ENCODE peak calls at places on chromosome 19, in ten cellular contexts. A is stimulated activated CD4-positive, alpha-beta T cell treated with anti-CD3 and anti-CD28 coated beads, Interleukin-15, amount 100 ng/mL, for 1 hour; H is iris pigment epithelial cell; K is effector memory CD4-positive, alpha-beta T cell; X is cardiac fibroblast; T is effector memory CD8-positive, alpha-beta T cell; V is thoracic aorta; G is left lung; W is brain microvascular endothelial cell; J is neural progenitor cell. M is an unnamed sample.

GRCh38 chr19:42091300-42092266 is 15.6 kb downstream of the ZNF574 start:
- DNase-seq in T (no peak), W (no peak), G (no peak), K (no peak), X (peak), J (no peak), A (no peak), V (no peak), H (peak), M (no peak)

GRCh38 chr19:2109278-2109864 is 12.7 kb downstream of the IZUMO4 start:
- DNase-seq in X (no peak), K (no peak), A (no peak), W (no peak), J (no peak), G (no peak), H (no peak), V (no peak), T (no peak), M (no peak)

GRCh38 chr19:38661996-38662395 is 14.5 kb downstream of the ACTN4 start:
- DNase-seq in G (no peak), T (no peak), K (no peak), V (no peak), X (no peak), J (no peak), A (no peak), W (no peak), H (no peak), M (no peak)

GRCh38 chr19:7500811-7501450 is 12.1 kb upstream of the PEX11G start:
- DNase-seq in G (no peak), H (peak), X (peak), A (no peak), K (no peak), V (no peak), J (peak), T (no peak), W (peak), M (peak)

GRCh38 chr19:3575260-3575741 is 2.6 kb downstream of the HMG20B start:
- DNase-seq in T (no peak), H (no peak), X (peak), V (no peak), K (no peak), W (peak), A (no peak), J (peak), G (no peak), M (no peak)

GRCh38 chr19:50815443-50815842 is 8.1 kb downstream of the KLK1 start:
- DNase-seq in H (no peak), T (no peak), K (no peak), V (no peak), G (no peak), A (no peak), J (no peak), X (no peak), W (no peak), M (no peak)

GRCh38 chr19:44796701-44797115 is 12.2 kb upstream of the BCAM start:
- DNase-seq in W (no peak), K (no peak), H (peak), X (peak), T (no peak), J (peak), V (no peak), A (no peak), G (no peak), M (no peak)

GRCh38 chr19:47518139-47518538 is 3.3 kb upstream of the NAPA start:
- DNase-seq in V (no peak), T (peak), A (no peak), J (no peak), K (peak), H (no peak), G (no peak), X (no peak), W (no peak), M (no peak)

GRCh38 chr19:47381653-47382279 is 32.7 kb downstream of the DHX34 start:
- DNase-seq in A (no peak), G (peak), T (peak), V (no peak), W (no peak), J (no peak), K (no peak), H (no peak), X (no peak), M (peak)

GRCh38 chr19:7658219-7658686 is 10.6 kb upstream of the RETN start:
- DNase-seq in H (peak), A (no peak), W (no peak), G (no peak), K (no peak), J (peak), V (no peak), X (no peak), T (no peak), M (no peak)

GRCh38 chr19:9061879-9062278 is 25.0 kb upstream of the OR1M1 start:
- DNase-seq in G (no peak), A (no peak), W (no peak), H (no peak), K (no peak), T (no peak), J (no peak), X (no peak), V (no peak), M (no peak)

GRCh38 chr19:33260628-33261418 is 35.2 kb upstream of the SLC7A10 start:
- DNase-seq in A (no peak), X (no peak), H (no peak), K (no peak), G (peak), J (no peak), V (no peak), T (no peak), W (no peak), M (no peak)

GRCh38 chr19:27762933-27763332 is 1450.0 kb downstream of the UQCRFS1 start:
- DNase-seq in K (no peak), W (no peak), T (no peak), G (no peak), X (no peak), J (no peak), H (no peak), V (no peak), A (no peak), M (no peak)

M was measured in D721Med.